ENCODE peak calls at places on chromosomes 3 and 15, in ten cellular contexts. One of them, this sample, is unnamed.

GRCh38 chr15:77224352-77224751 is 153.4 kb upstream of the TSPAN3 start:
- DNase-seq in foreskin fibroblast: no peak
- DNase-seq in H9: no peak
- DNase-seq in bronchial epithelial cell: no peak
- DNase-seq in AG04450: no peak
- DNase-seq in GM13977: no peak
- DNase-seq in MCF 10A: no peak
- DNase-seq in endothelial cell: no peak
- DNase-seq in IMR-90: no peak
- DNase-seq in kidney: no peak
- DNase-seq in this sample: no peak

GRCh38 chr3:167113466-167113865 is 266.6 kb downstream of the ZBBX start:
- DNase-seq in foreskin fibroblast: no peak
- DNase-seq in H9: no peak
- DNase-seq in bronchial epithelial cell: no peak
- DNase-seq in AG04450: no peak
- DNase-seq in GM13977: no peak
- DNase-seq in MCF 10A: no peak
- DNase-seq in endothelial cell: peak; percentile 14
- DNase-seq in IMR-90: no peak
- DNase-seq in kidney: no peak
- DNase-seq in this sample: no peak

GRCh38 chr15:64090527-64090926 is 3.1 kb downstream of the CIAO2A start:
- DNase-seq in foreskin fibroblast: no peak
- DNase-seq in H9: no peak
- DNase-seq in bronchial epithelial cell: no peak
- DNase-seq in AG04450: no peak
- DNase-seq in GM13977: no peak
- DNase-seq in MCF 10A: no peak
- DNase-seq in endothelial cell: no peak
- DNase-seq in IMR-90: no peak
- DNase-seq in kidney: no peak
- DNase-seq in this sample: no peak

GRCh38 chr15:69629631-69630161 is 177.1 kb downstream of the RPLP1 start:
- DNase-seq in foreskin fibroblast: no peak
- DNase-seq in H9: no peak
- DNase-seq in bronchial epithelial cell: no peak
- DNase-seq in AG04450: no peak
- DNase-seq in GM13977: no peak
- DNase-seq in MCF 10A: no peak
- DNase-seq in endothelial cell: no peak
- DNase-seq in IMR-90: no peak
- DNase-seq in kidney: no peak
- DNase-seq in this sample: no peak

GRCh38 chr3:168467085-168467714 is 371.5 kb upstream of the GOLIM4 start:
- DNase-seq in foreskin fibroblast: peak; percentile 54
- DNase-seq in H9: peak; percentile 34
- DNase-seq in bronchial epithelial cell: peak; percentile 35
- DNase-seq in AG04450: peak; percentile 42
- DNase-seq in GM13977: peak; percentile 12
- DNase-seq in MCF 10A: peak; percentile 24
- DNase-seq in endothelial cell: peak; percentile 35
- DNase-seq in IMR-90: peak; percentile 55
- DNase-seq in kidney: no peak
- DNase-seq in this sample: no peak

GRCh38 chr15:38103564-38103963 is 149.1 kb upstream of the SPRED1 start:
- DNase-seq in foreskin fibroblast: no peak
- DNase-seq in H9: no peak
- DNase-seq in bronchial epithelial cell: no peak
- DNase-seq in AG04450: no peak
- DNase-seq in GM13977: no peak
- DNase-seq in MCF 10A: no peak
- DNase-seq in endothelial cell: no peak
- DNase-seq in IMR-90: no peak
- DNase-seq in kidney: no peak
- DNase-seq in this sample: no peak

GRCh38 chr3:114498779-114499370 is 205.0 kb downstream of the TIGIT start:
- DNase-seq in foreskin fibroblast: peak; percentile 71
- DNase-seq in H9: no peak
- DNase-seq in bronchial epithelial cell: peak; percentile 92
- DNase-seq in AG04450: no peak
- DNase-seq in GM13977: no peak
- DNase-seq in MCF 10A: peak; percentile 89
- DNase-seq in endothelial cell: no peak
- DNase-seq in IMR-90: peak; percentile 81
- DNase-seq in kidney: no peak
- DNase-seq in this sample: no peak

GRCh38 chr3:126926684-126927404 is 56.1 kb upstream of the PLXNA1 start:
- DNase-seq in foreskin fibroblast: peak; percentile 92
- DNase-seq in H9: no peak
- DNase-seq in bronchial epithelial cell: peak; percentile 78
- DNase-seq in AG04450: peak; percentile 55
- DNase-seq in GM13977: no peak
- DNase-seq in MCF 10A: peak; percentile 93
- DNase-seq in endothelial cell: no peak
- DNase-seq in IMR-90: peak; percentile 89
- DNase-seq in kidney: no peak
- DNase-seq in this sample: no peak

GRCh38 chr3:27752926-27753325 is 30.8 kb upstream of the EOMES start:
- DNase-seq in foreskin fibroblast: no peak
- DNase-seq in H9: no peak
- DNase-seq in bronchial epithelial cell: no peak
- DNase-seq in AG04450: no peak
- DNase-seq in GM13977: no peak
- DNase-seq in MCF 10A: no peak
- DNase-seq in endothelial cell: no peak
- DNase-seq in IMR-90: no peak
- DNase-seq in kidney: no peak
- DNase-seq in this sample: no peak

GRCh38 chr15:81338422-81339007 is 14.6 kb upstream of the STARD5 start:
- DNase-seq in foreskin fibroblast: peak; percentile 89
- DNase-seq in H9: no peak
- DNase-seq in bronchial epithelial cell: peak; percentile 15
- DNase-seq in AG04450: peak; percentile 52
- DNase-seq in GM13977: no peak
- DNase-seq in MCF 10A: peak; percentile 91
- DNase-seq in endothelial cell: no peak
- DNase-seq in IMR-90: peak; percentile 92
- DNase-seq in kidney: no peak
- DNase-seq in this sample: no peak

GRCh38 chr3:38247366-38248035 is 18.1 kb upstream of the SLC22A13 start:
- DNase-seq in foreskin fibroblast: peak; percentile 94
- DNase-seq in H9: no peak
- DNase-seq in bronchial epithelial cell: peak; percentile 93
- DNase-seq in AG04450: peak; percentile 64
- DNase-seq in GM13977: no peak
- DNase-seq in MCF 10A: peak; percentile 84
- DNase-seq in endothelial cell: no peak
- DNase-seq in IMR-90: peak; percentile 93
- DNase-seq in kidney: no peak
- DNase-seq in this sample: peak; percentile 79

GRCh38 chr3:49006591-49007067 is 562 bp upstream of the WDR6 start:
- DNase-seq in foreskin fibroblast: peak; percentile 75
- DNase-seq in H9: no peak
- DNase-seq in bronchial epithelial cell: no peak
- DNase-seq in AG04450: no peak
- DNase-seq in GM13977: no peak
- DNase-seq in MCF 10A: no peak
- DNase-seq in endothelial cell: no peak
- DNase-seq in IMR-90: peak; percentile 63
- DNase-seq in kidney: peak; percentile 89
- DNase-seq in this sample: no peak

GRCh38 chr15:55907797-55908196 is 85.6 kb downstream of the NEDD4 start:
- DNase-seq in foreskin fibroblast: peak; percentile 97
- DNase-seq in H9: no peak
- DNase-seq in bronchial epithelial cell: peak; percentile 99
- DNase-seq in AG04450: peak; percentile 92
- DNase-seq in GM13977: no peak
- DNase-seq in MCF 10A: peak; percentile 81
- DNase-seq in endothelial cell: no peak
- DNase-seq in IMR-90: peak; percentile 99
- DNase-seq in kidney: no peak
- DNase-seq in this sample: peak; percentile 96

GRCh38 chr15:51051776-51052175 is 42.9 kb downstream of the TNFAIP8L3 start:
- DNase-seq in foreskin fibroblast: no peak
- DNase-seq in H9: no peak
- DNase-seq in bronchial epithelial cell: no peak
- DNase-seq in AG04450: no peak
- DNase-seq in GM13977: no peak
- DNase-seq in MCF 10A: peak; percentile 86
- DNase-seq in endothelial cell: no peak
- DNase-seq in IMR-90: no peak
- DNase-seq in kidney: peak; percentile 76
- DNase-seq in this sample: no peak

GRCh38 chr15:48541659-48542334 is 103.7 kb downstream of the FBN1 start:
- DNase-seq in foreskin fibroblast: peak; percentile 93
- DNase-seq in H9: no peak
- DNase-seq in bronchial epithelial cell: peak; percentile 67
- DNase-seq in AG04450: no peak
- DNase-seq in GM13977: peak; percentile 57
- DNase-seq in MCF 10A: peak; percentile 73
- DNase-seq in endothelial cell: no peak
- DNase-seq in IMR-90: peak; percentile 88
- DNase-seq in kidney: no peak
- DNase-seq in this sample: peak; percentile 9

GRCh38 chr3:15451468-15452113 is 24.2 kb downstream of the EAF1 start:
- DNase-seq in foreskin fibroblast: no peak
- DNase-seq in H9: no peak
- DNase-seq in bronchial epithelial cell: no peak
- DNase-seq in AG04450: no peak
- DNase-seq in GM13977: no peak
- DNase-seq in MCF 10A: no peak
- DNase-seq in endothelial cell: no peak
- DNase-seq in IMR-90: no peak
- DNase-seq in kidney: no peak
- DNase-seq in this sample: no peak

GRCh38 chr3:56107157-56107556 is 361.1 kb downstream of the ERC2 start:
- DNase-seq in foreskin fibroblast: no peak
- DNase-seq in H9: no peak
- DNase-seq in bronchial epithelial cell: no peak
- DNase-seq in AG04450: no peak
- DNase-seq in GM13977: no peak
- DNase-seq in MCF 10A: no peak
- DNase-seq in endothelial cell: no peak
- DNase-seq in IMR-90: no peak
- DNase-seq in kidney: no peak
- DNase-seq in this sample: no peak
- TF ChIP-seq CTCF in foreskin fibroblast: no peak
- TF ChIP-seq CTCF in H9: no peak
- TF ChIP-seq CTCF in bronchial epithelial cell: no peak
- TF ChIP-seq CTCF in AG04450: no peak
- TF ChIP-seq CTCF in GM13977: no peak
- TF ChIP-seq CTCF in MCF 10A: no peak
- TF ChIP-seq CTCF in endothelial cell: no peak
- TF ChIP-seq CTCF in IMR-90: no peak
- TF ChIP-seq CTCF in kidney: no peak
- TF ChIP-seq CTCF in this sample: no peak

GRCh38 chr15:90463381-90463780 is 66.3 kb upstream of the CRTC3 start:
- DNase-seq in foreskin fibroblast: peak; percentile 80
- DNase-seq in H9: no peak
- DNase-seq in bronchial epithelial cell: peak; percentile 60
- DNase-seq in AG04450: no peak
- DNase-seq in GM13977: peak; percentile 43
- DNase-seq in MCF 10A: peak; percentile 40
- DNase-seq in endothelial cell: no peak
- DNase-seq in IMR-90: peak; percentile 76
- DNase-seq in kidney: no peak
- DNase-seq in this sample: peak; percentile 41
- TF ChIP-seq CTCF in foreskin fibroblast: no peak
- TF ChIP-seq CTCF in H9: no peak
- TF ChIP-seq CTCF in bronchial epithelial cell: no peak
- TF ChIP-seq CTCF in AG04450: peak; percentile 2
- TF ChIP-seq CTCF in GM13977: no peak
- TF ChIP-seq CTCF in MCF 10A: no peak
- TF ChIP-seq CTCF in endothelial cell: no peak
- TF ChIP-seq CTCF in IMR-90: no peak
- TF ChIP-seq CTCF in kidney: no peak
- TF ChIP-seq CTCF in this sample: no peak

GRCh38 chr3:150385296-150386242 is 22.5 kb upstream of the TSC22D2 start:
- DNase-seq in foreskin fibroblast: no peak
- DNase-seq in H9: no peak
- DNase-seq in bronchial epithelial cell: no peak
- DNase-seq in AG04450: no peak
- DNase-seq in GM13977: peak; percentile 21
- DNase-seq in MCF 10A: no peak
- DNase-seq in endothelial cell: no peak
- DNase-seq in IMR-90: no peak
- DNase-seq in kidney: no peak
- DNase-seq in this sample: no peak
- TF ChIP-seq CTCF in foreskin fibroblast: no peak
- TF ChIP-seq CTCF in H9: peak; percentile 8
- TF ChIP-seq CTCF in bronchial epithelial cell: no peak
- TF ChIP-seq CTCF in AG04450: no peak
- TF ChIP-seq CTCF in GM13977: no peak
- TF ChIP-seq CTCF in MCF 10A: no peak
- TF ChIP-seq CTCF in endothelial cell: peak; percentile 3
- TF ChIP-seq CTCF in IMR-90: no peak
- TF ChIP-seq CTCF in kidney: no peak
- TF ChIP-seq CTCF in this sample: no peak

DNA sequence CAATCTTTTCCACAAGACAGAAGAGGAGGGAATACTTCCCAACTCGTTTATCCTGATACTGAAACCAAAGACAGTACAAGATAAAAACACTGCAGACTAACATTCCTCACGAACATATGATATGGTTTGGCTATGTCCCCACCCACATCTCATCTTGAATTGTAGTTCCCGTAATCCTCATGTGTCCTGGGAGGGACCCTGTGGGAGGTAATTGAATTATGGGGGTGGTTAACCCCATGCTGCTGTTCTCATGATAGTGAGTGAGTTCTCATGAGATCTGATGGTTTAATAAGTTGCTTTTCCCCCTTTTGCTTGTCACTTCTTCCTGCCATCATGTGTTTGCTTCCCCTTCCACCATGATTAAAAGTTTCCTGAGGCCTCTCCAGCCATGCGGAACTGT is 83.9 kb upstream of the PROK2 start:
- DNase-seq in foreskin fibroblast: no peak
- DNase-seq in H9: no peak
- DNase-seq in bronchial epithelial cell: no peak
- DNase-seq in AG04450: no peak
- DNase-seq in GM13977: no peak
- DNase-seq in MCF 10A: no peak
- DNase-seq in endothelial cell: no peak
- DNase-seq in IMR-90: no peak
- DNase-seq in kidney: no peak
- DNase-seq in this sample: no peak
- TF ChIP-seq CTCF in foreskin fibroblast: no peak
- TF ChIP-seq CTCF in H9: no peak
- TF ChIP-seq CTCF in bronchial epithelial cell: no peak
- TF ChIP-seq CTCF in AG04450: no peak
- TF ChIP-seq CTCF in GM13977: no peak
- TF ChIP-seq CTCF in MCF 10A: no peak
- TF ChIP-seq CTCF in endothelial cell: no peak
- TF ChIP-seq CTCF in IMR-90: no peak
- TF ChIP-seq CTCF in kidney: no peak
- TF ChIP-seq CTCF in this sample: no peak